ENCODE peak calls at places on chromosome 16, in four cellular contexts. T is tibial nerve, I is left ventricle myocardium inferior, R is BJ. G is an unnamed sample.
A peak's percentile ranks its signal among the peaks of the same experiment; 100 is the strongest.

GRCh38 chr16:381788-382717 is at the start of gene PGAP6:
- DNase-seq in T (peak; percentile 64), I (peak; percentile 68), R (no peak), G (no peak)

GRCh38 chr16:80541306-80541694 is 507 bp downstream of the DYNLRB2 start:
- DNase-seq in T (no peak), I (no peak), R (no peak), G (no peak)

GRCh38 chr16:85309656-85310587 is 197.7 kb upstream of the CIBAR2 start:
- DNase-seq in T (peak; percentile 54), I (peak; percentile 48), R (no peak), G (peak; percentile 57)

GRCh38 chr16:11743308-11744074 is 834 bp upstream of the TXNDC11 start:
- DNase-seq in T (peak; percentile 30), I (no peak), R (no peak), G (no peak)

GRCh38 chr16:78081341-78081740 is 18.1 kb upstream of the WWOX start:
- DNase-seq in T (no peak), I (no peak), R (no peak), G (no peak)

GRCh38 chr16:77298638-77299360 is 99.6 kb downstream of the SYCE1L start:
- DNase-seq in T (no peak), I (no peak), R (peak; percentile 97), G (no peak)

GRCh38 chr16:85148959-85149358 is 36.7 kb upstream of the CIBAR2 start:
- DNase-seq in T (no peak), I (no peak), R (no peak), G (no peak)

GRCh38 chr16:64621616-64622015 is 500.2 kb downstream of the CDH11 start:
- DNase-seq in T (no peak), I (no peak), R (no peak), G (no peak)

GRCh38 chr16:30096105-30096861 is at the start of gene YPEL3:
- DNase-seq in T (peak; percentile 89), I (peak; percentile 95), R (peak; percentile 54), G (peak; percentile 80)

GRCh38 chr16:79186196-79186595 is 414.3 kb downstream of the MAF start:
- DNase-seq in T (no peak), I (no peak), R (no peak), G (no peak)

GRCh38 chr16:58125781-58126335 is 3.3 kb downstream of the CFAP20 start:
- DNase-seq in T (no peak), I (no peak), R (no peak), G (no peak)

GRCh38 chr16:68486671-68487495 is 38.6 kb upstream of the SMPD3 start:
- DNase-seq in T (no peak), I (no peak), R (no peak), G (no peak)

GRCh38 chr16:86129541-86129940 is 230.6 kb downstream of the IRF8 start:
- DNase-seq in T (no peak), I (no peak), R (no peak), G (no peak)

GRCh38 chr16:29230671-29231091 is 175.8 kb downstream of the NPIPB11 start:
- DNase-seq in T (no peak), I (no peak), R (no peak), G (no peak)

GRCh38 chr16:456891-457483 is 31.5 kb downstream of the RAB11FIP3 start:
- DNase-seq in T (no peak), I (no peak), R (no peak), G (no peak)

GRCh38 chr16:46629331-46629843 is 8.2 kb upstream of the SHCBP1 start:
- DNase-seq in T (no peak), I (no peak), R (no peak), G (no peak)
- TF ChIP-seq CTCF in T (no peak), I (peak; percentile 40), R (peak; percentile 61), G (peak; percentile 44)

GRCh38 chr16:1950047-1950446 is 4.4 kb downstream of the RPL3L start:
- DNase-seq in T (no peak), I (no peak), R (no peak), G (no peak)
- TF ChIP-seq CTCF in T (no peak), I (no peak), R (no peak), G (no peak)

GRCh38 chr16:71441348-71441781 is 489 bp downstream of the TLE7 start:
- DNase-seq in T (no peak), I (no peak), R (no peak), G (no peak)
- TF ChIP-seq CTCF in T (no peak), I (peak; percentile 20), R (peak; percentile 39), G (peak; percentile 28)

GRCh38 chr16:50574852-50575251 is 26.7 kb downstream of the NKD1 start:
- DNase-seq in T (no peak), I (no peak), R (no peak), G (no peak)
- TF ChIP-seq CTCF in T (no peak), I (no peak), R (no peak), G (no peak)

DNA sequence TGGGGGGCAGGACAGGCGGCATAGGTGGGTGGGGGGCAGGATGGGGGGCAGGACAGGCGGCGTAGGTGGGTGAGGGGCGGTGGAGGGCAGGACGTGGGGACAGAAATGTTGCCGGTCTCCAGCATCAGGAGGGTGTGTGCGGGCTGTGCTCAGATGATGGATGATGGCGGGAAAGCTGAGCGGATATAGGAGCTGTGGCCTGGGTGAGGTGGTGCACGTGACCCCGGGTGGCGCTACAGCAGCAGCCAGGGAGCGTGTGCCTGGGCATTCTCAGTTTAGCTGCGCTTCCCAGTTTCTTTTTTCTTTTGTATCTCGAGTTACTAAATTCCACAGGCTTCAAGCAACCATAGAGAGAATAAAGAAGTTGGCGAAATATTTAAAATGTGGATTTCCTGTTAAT is 19.0 kb downstream of the TELO2 start:
- DNase-seq in T (no peak), I (no peak), R (no peak), G (no peak)
- TF ChIP-seq CTCF in T (no peak), I (no peak), R (no peak), G (no peak)

DNA sequence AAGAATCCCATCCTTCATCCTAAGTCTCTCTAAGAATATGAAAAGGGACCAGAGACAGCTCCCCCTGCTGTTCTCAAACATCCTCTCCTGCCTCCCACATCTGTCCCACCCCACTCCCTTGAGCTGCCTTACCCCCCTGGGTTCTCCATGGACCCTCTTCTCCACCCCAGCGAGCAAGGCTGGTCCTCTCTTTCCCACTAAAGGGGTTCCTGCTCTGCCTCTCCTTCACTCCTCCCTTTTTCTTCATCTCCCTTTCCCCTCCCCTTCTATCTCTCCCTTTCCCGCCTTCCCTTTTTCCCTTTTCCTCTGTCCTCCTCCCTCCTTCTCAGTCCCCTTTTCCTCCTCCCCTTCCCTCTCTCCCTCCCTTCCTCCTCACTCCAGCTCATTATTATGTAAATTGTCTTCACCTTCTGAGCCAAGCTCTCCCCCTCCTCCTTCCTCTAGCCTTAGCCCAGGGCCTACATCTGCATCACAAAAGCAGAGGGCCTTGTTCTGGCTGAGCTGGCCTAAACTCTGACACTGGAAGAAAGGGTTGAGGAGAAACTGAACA is 90.0 kb downstream of the GNAO1 start:
- DNase-seq in T (no peak), I (no peak), R (no peak), G (peak; percentile 41)
- TF ChIP-seq CTCF in T (no peak), I (peak; percentile 41), R (peak; percentile 52), G (peak; percentile 52)

GRCh38 chr16:74785031-74785430 is 10.4 kb upstream of the FA2H start:
- DNase-seq in T (no peak), I (no peak), R (no peak), G (no peak)
- TF ChIP-seq CTCF in T (no peak), I (no peak), R (no peak), G (no peak)

GRCh38 chr16:4966736-4967453 is 8.8 kb downstream of the SEC14L5 start:
- DNase-seq in T (no peak), I (no peak), R (no peak), G (no peak)
- TF ChIP-seq CTCF in T (no peak), I (no peak), R (no peak), G (no peak)

GRCh38 chr16:87305505-87306391 is 11.4 kb downstream of the C16orf95 start:
- DNase-seq in T (no peak), I (no peak), R (peak; percentile 62), G (no peak)
- TF ChIP-seq CTCF in T (no peak), I (no peak), R (peak; percentile 59), G (peak; percentile 14)

GRCh38 chr16:89141884-89142267 is 29.7 kb upstream of the CDH15 start:
- DNase-seq in T (no peak), I (no peak), R (no peak), G (no peak)

GRCh38 chr16:89143911-89144675 is 27.5 kb upstream of the CDH15 start:
- DNase-seq in T (no peak), I (no peak), R (no peak), G (no peak)

GRCh38 chr16:89143201-89143741 is 28.3 kb upstream of the CDH15 start:
- DNase-seq in T (no peak), I (no peak), R (no peak), G (no peak)

GRCh38 chr16:89140981-89141883 is 30.3 kb upstream of the CDH15 start:
- DNase-seq in T (no peak), I (no peak), R (no peak), G (no peak)

DNA sequence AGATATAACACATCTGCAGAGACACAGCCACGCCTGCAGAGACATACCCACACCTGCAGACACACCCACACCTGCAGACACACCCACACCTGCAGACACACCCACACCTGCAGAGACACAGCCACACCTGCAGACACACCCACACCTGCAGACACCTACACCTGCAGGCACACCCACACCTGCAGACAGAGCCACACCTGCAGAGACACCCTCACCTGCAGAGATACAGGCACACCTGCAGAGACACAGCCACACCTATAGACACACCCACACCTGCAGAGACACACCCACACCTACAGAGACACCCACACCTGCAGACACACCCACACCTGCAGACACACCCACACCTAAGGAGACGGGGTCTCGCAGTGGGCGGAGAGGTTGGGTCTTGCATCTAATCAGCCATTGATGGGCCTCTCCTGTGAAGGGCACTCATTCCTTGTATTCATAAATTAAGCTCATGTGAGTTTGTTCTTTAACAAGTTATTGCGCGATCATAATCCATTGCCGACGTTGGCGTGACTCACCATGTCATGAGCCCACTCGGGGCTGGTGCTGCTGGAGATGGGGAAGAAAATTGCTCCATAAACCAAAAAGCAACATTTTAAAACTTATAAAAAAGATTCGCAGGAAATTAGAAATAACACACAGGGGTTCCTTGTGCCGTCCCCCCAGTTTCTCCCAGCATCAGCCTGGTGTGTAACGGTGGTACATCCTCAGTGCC is 28.9 kb upstream of the CDH15 start:
- DNase-seq in T (no peak), I (no peak), R (no peak), G (no peak)
- TF ChIP-seq CTCF in T (no peak), I (no peak), R (no peak), G (no peak)

G was measured in neural crest cell.